ENCODE peak calls at places on chromosomes 5 and 9, in eight cellular contexts. E, F, Z, G, L, X, C and U are unnamed samples.

GRCh38 chr5:54533541-54534179 is 16.1 kb downstream of the SNX18 start:
- DNase-seq in E (no peak), F (no peak), Z (no peak), G (no peak), L (no peak), X (peak; percentile 44), C (no peak), U (no peak)

GRCh38 chr9:124348831-124349230 is 66.4 kb downstream of the PSMB7 start:
- DNase-seq in E (no peak), F (no peak), Z (no peak), G (no peak), L (no peak), X (no peak), C (no peak), U (no peak)

GRCh38 chr5:145990077-145990653 is 53.8 kb downstream of the SH3RF2 start:
- DNase-seq in E (no peak), F (no peak), Z (no peak), G (no peak), L (no peak), X (no peak), C (no peak), U (no peak)

GRCh38 chr5:111169269-111169668 is 54.9 kb upstream of the CAMK4 start:
- DNase-seq in E (no peak), F (no peak), Z (no peak), G (no peak), L (no peak), X (no peak), C (no peak), U (no peak)

GRCh38 chr9:93230185-93230584 is 46.2 kb downstream of the WNK2 start:
- DNase-seq in E (no peak), F (no peak), Z (no peak), G (no peak), L (peak; percentile 49), X (no peak), C (no peak), U (no peak)

GRCh38 chr9:6931913-6932312 is 174.1 kb downstream of the KDM4C start:
- DNase-seq in E (peak; percentile 95), F (peak; percentile 76), Z (peak; percentile 53), G (peak; percentile 73), L (no peak), X (peak; percentile 16), C (no peak), U (no peak)

GRCh38 chr5:151738125-151738848 is 20.1 kb downstream of the ATOX1 start:
- DNase-seq in E (no peak), F (peak; percentile 46), Z (no peak), G (no peak), L (no peak), X (peak; percentile 55), C (no peak), U (no peak)

GRCh38 chr5:168931638-168932345 is 352.6 kb upstream of the PANK3 start:
- DNase-seq in E (peak; percentile 14), F (peak; percentile 13), Z (no peak), G (no peak), L (no peak), X (peak; percentile 74), C (peak; percentile 10), U (no peak)

GRCh38 chr5:38380522-38380921 is 122.2 kb downstream of the EGFLAM start:
- DNase-seq in E (no peak), F (no peak), Z (no peak), G (no peak), L (no peak), X (no peak), C (no peak), U (no peak)

GRCh38 chr5:19462019-19462418 is 526.0 kb downstream of the CDH18 start:
- DNase-seq in E (no peak), F (peak; percentile 3), Z (no peak), G (no peak), L (no peak), X (no peak), C (no peak), U (no peak)

GRCh38 chr9:109975574-109976327 is 195.8 kb downstream of the PALM2AKAP2 start:
- DNase-seq in E (no peak), F (peak; percentile 15), Z (peak; percentile 59), G (peak; percentile 90), L (no peak), X (no peak), C (no peak), U (no peak)

GRCh38 chr9:38334234-38334633 is 58.3 kb upstream of the ALDH1B1 start:
- DNase-seq in E (no peak), F (no peak), Z (no peak), G (no peak), L (no peak), X (no peak), C (no peak), U (no peak)

GRCh38 chr9:110340306-110340705 is 2.6 kb upstream of the TXNDC8 start:
- DNase-seq in E (peak; percentile 6), F (peak; percentile 17), Z (no peak), G (no peak), L (no peak), X (peak; percentile 55), C (no peak), U (no peak)

GRCh38 chr5:41270423-41271251 is 57.3 kb upstream of the C6 start:
- DNase-seq in E (peak; percentile 48), F (peak; percentile 61), Z (peak; percentile 41), G (peak; percentile 70), L (no peak), X (peak; percentile 91), C (peak; percentile 48), U (no peak)

GRCh38 chr5:121949885-121950284 is 11.9 kb upstream of the SRFBP1 start:
- DNase-seq in E (peak; percentile 55), F (peak; percentile 49), Z (peak; percentile 63), G (peak; percentile 60), L (no peak), X (peak; percentile 75), C (no peak), U (peak; percentile 7)

GRCh38 chr5:133242221-133242835 is 190.5 kb downstream of the HSPA4 start:
- DNase-seq in E (no peak), F (no peak), Z (no peak), G (no peak), L (no peak), X (no peak), C (no peak), U (no peak)

GRCh38 chr9:21741151-21741550 is 61.3 kb upstream of the MTAP start:
- DNase-seq in E (no peak), F (no peak), Z (no peak), G (peak; percentile 20), L (no peak), X (no peak), C (no peak), U (no peak)

GRCh38 chr5:125276121-125276520 is 529.7 kb upstream of the ZNF608 start:
- DNase-seq in E (no peak), F (no peak), Z (no peak), G (no peak), L (no peak), X (no peak), C (no peak), U (no peak)

GRCh38 chr9:96052703-96053102 is 177.2 kb downstream of the ERCC6L2 start:
- DNase-seq in E (no peak), F (no peak), Z (no peak), G (no peak), L (no peak), X (no peak), C (no peak), U (no peak)

GRCh38 chr5:3590967-3591900 is 4.4 kb upstream of the IRX1 start:
- DNase-seq in E (no peak), F (no peak), Z (no peak), G (no peak), L (peak; percentile 76), X (no peak), C (no peak), U (no peak)

GRCh38 chr5:138542120-138542955 is 698 bp downstream of the ETF1 start:
- DNase-seq in E (no peak), F (peak; percentile 21), Z (no peak), G (no peak), L (no peak), X (peak; percentile 14), C (no peak), U (no peak)

GRCh38 chr5:102049517-102049916 is 246.6 kb downstream of the SLCO4C1 start:
- DNase-seq in E (peak; percentile 47), F (no peak), Z (no peak), G (no peak), L (no peak), X (no peak), C (no peak), U (no peak)

GRCh38 chr5:166991586-166991985 is 1299.9 kb upstream of the WWC1 start:
- DNase-seq in E (no peak), F (no peak), Z (no peak), G (no peak), L (no peak), X (no peak), C (no peak), U (no peak)

GRCh38 chr9:89463986-89464901 is 33.7 kb downstream of the SEMA4D start:
- DNase-seq in E (no peak), F (no peak), Z (no peak), G (no peak), L (no peak), X (no peak), C (no peak), U (no peak)

GRCh38 chr9:134258332-134258731 is 67.9 kb upstream of the RXRA start:
- DNase-seq in E (no peak), F (no peak), Z (no peak), G (no peak), L (peak; percentile 66), X (no peak), C (no peak), U (no peak)